ENCODE peak calls at places on chromosomes 3 and 15, in eight cellular contexts. One of them, this sample, is unnamed.

GRCh38 chr3:167109746-167110145 is 270.4 kb downstream of the ZBBX start:
- DNase-seq in effector memory CD8-positive, alpha-beta T cell: no peak
- DNase-seq in putamen: no peak
- DNase-seq in stimulated activated CD4-positive, alpha-beta T cell treated with anti-CD3 and anti-CD28 coated beads, TNF-alpha, amount 100 ng/mL, for 1 hour: no peak
- DNase-seq in NCI-H2081: no peak
- DNase-seq in adrenal gland: no peak
- DNase-seq in left cardiac atrium: no peak
- DNase-seq in cerebellum: no peak
- DNase-seq in this sample: no peak

GRCh38 chr3:51705276-51706020 is 1.4 kb upstream of the GRM2 start:
- DNase-seq in effector memory CD8-positive, alpha-beta T cell: no peak
- DNase-seq in putamen: no peak
- DNase-seq in stimulated activated CD4-positive, alpha-beta T cell treated with anti-CD3 and anti-CD28 coated beads, TNF-alpha, amount 100 ng/mL, for 1 hour: no peak
- DNase-seq in NCI-H2081: no peak
- DNase-seq in adrenal gland: no peak
- DNase-seq in left cardiac atrium: peak; percentile 12
- DNase-seq in cerebellum: no peak
- DNase-seq in this sample: no peak

GRCh38 chr3:8967553-8967952 is 4.3 kb upstream of the RAD18 start:
- DNase-seq in effector memory CD8-positive, alpha-beta T cell: no peak
- DNase-seq in putamen: no peak
- DNase-seq in stimulated activated CD4-positive, alpha-beta T cell treated with anti-CD3 and anti-CD28 coated beads, TNF-alpha, amount 100 ng/mL, for 1 hour: no peak
- DNase-seq in NCI-H2081: no peak
- DNase-seq in adrenal gland: no peak
- DNase-seq in left cardiac atrium: no peak
- DNase-seq in cerebellum: no peak
- DNase-seq in this sample: no peak

GRCh38 chr3:72428803-72429202 is 419.4 kb downstream of the SHQ1 start:
- DNase-seq in effector memory CD8-positive, alpha-beta T cell: no peak
- DNase-seq in putamen: no peak
- DNase-seq in stimulated activated CD4-positive, alpha-beta T cell treated with anti-CD3 and anti-CD28 coated beads, TNF-alpha, amount 100 ng/mL, for 1 hour: no peak
- DNase-seq in NCI-H2081: no peak
- DNase-seq in adrenal gland: no peak
- DNase-seq in left cardiac atrium: no peak
- DNase-seq in cerebellum: no peak
- DNase-seq in this sample: no peak

GRCh38 chr3:27632431-27633223 is 89.5 kb downstream of the EOMES start:
- DNase-seq in effector memory CD8-positive, alpha-beta T cell: peak; percentile 44
- DNase-seq in putamen: no peak
- DNase-seq in stimulated activated CD4-positive, alpha-beta T cell treated with anti-CD3 and anti-CD28 coated beads, TNF-alpha, amount 100 ng/mL, for 1 hour: no peak
- DNase-seq in NCI-H2081: peak; percentile 65
- DNase-seq in adrenal gland: peak; percentile 60
- DNase-seq in left cardiac atrium: peak; percentile 67
- DNase-seq in cerebellum: peak; percentile 12
- DNase-seq in this sample: peak; percentile 39

GRCh38 chr15:78050441-78050809 is 27.1 kb downstream of the TBC1D2B start:
- DNase-seq in effector memory CD8-positive, alpha-beta T cell: no peak
- DNase-seq in putamen: no peak
- DNase-seq in stimulated activated CD4-positive, alpha-beta T cell treated with anti-CD3 and anti-CD28 coated beads, TNF-alpha, amount 100 ng/mL, for 1 hour: no peak
- DNase-seq in NCI-H2081: no peak
- DNase-seq in adrenal gland: no peak
- DNase-seq in left cardiac atrium: no peak
- DNase-seq in cerebellum: no peak
- DNase-seq in this sample: no peak

GRCh38 chr15:70062321-70062956 is 35.3 kb downstream of the TLE3 start:
- DNase-seq in effector memory CD8-positive, alpha-beta T cell: no peak
- DNase-seq in putamen: peak; percentile 76
- DNase-seq in stimulated activated CD4-positive, alpha-beta T cell treated with anti-CD3 and anti-CD28 coated beads, TNF-alpha, amount 100 ng/mL, for 1 hour: no peak
- DNase-seq in NCI-H2081: peak; percentile 91
- DNase-seq in adrenal gland: peak; percentile 56
- DNase-seq in left cardiac atrium: peak; percentile 69
- DNase-seq in cerebellum: peak; percentile 31
- DNase-seq in this sample: peak; percentile 88

GRCh38 chr3:182078314-182078713 is 366.6 kb downstream of the SOX2 start:
- DNase-seq in effector memory CD8-positive, alpha-beta T cell: no peak
- DNase-seq in putamen: no peak
- DNase-seq in stimulated activated CD4-positive, alpha-beta T cell treated with anti-CD3 and anti-CD28 coated beads, TNF-alpha, amount 100 ng/mL, for 1 hour: no peak
- DNase-seq in NCI-H2081: no peak
- DNase-seq in adrenal gland: no peak
- DNase-seq in left cardiac atrium: no peak
- DNase-seq in cerebellum: no peak
- DNase-seq in this sample: no peak

GRCh38 chr15:61834076-61834697 is 226.1 kb downstream of the VPS13C start:
- DNase-seq in effector memory CD8-positive, alpha-beta T cell: peak; percentile 72
- DNase-seq in putamen: peak; percentile 76
- DNase-seq in stimulated activated CD4-positive, alpha-beta T cell treated with anti-CD3 and anti-CD28 coated beads, TNF-alpha, amount 100 ng/mL, for 1 hour: peak; percentile 35
- DNase-seq in NCI-H2081: peak; percentile 80
- DNase-seq in adrenal gland: peak; percentile 86
- DNase-seq in left cardiac atrium: peak; percentile 79
- DNase-seq in cerebellum: peak; percentile 65
- DNase-seq in this sample: peak; percentile 85

GRCh38 chr3:149621218-149622005 is 36.4 kb downstream of the WWTR1 start:
- DNase-seq in effector memory CD8-positive, alpha-beta T cell: no peak
- DNase-seq in putamen: no peak
- DNase-seq in stimulated activated CD4-positive, alpha-beta T cell treated with anti-CD3 and anti-CD28 coated beads, TNF-alpha, amount 100 ng/mL, for 1 hour: no peak
- DNase-seq in NCI-H2081: no peak
- DNase-seq in adrenal gland: no peak
- DNase-seq in left cardiac atrium: no peak
- DNase-seq in cerebellum: no peak
- DNase-seq in this sample: no peak

GRCh38 chr3:170999737-171000242 is 26.7 kb downstream of the SLC2A2 start:
- DNase-seq in effector memory CD8-positive, alpha-beta T cell: no peak
- DNase-seq in putamen: no peak
- DNase-seq in stimulated activated CD4-positive, alpha-beta T cell treated with anti-CD3 and anti-CD28 coated beads, TNF-alpha, amount 100 ng/mL, for 1 hour: no peak
- DNase-seq in NCI-H2081: no peak
- DNase-seq in adrenal gland: peak; percentile 74
- DNase-seq in left cardiac atrium: no peak
- DNase-seq in cerebellum: no peak
- DNase-seq in this sample: no peak

GRCh38 chr3:48662753-48663488 is at the start of gene CELSR3:
- DNase-seq in effector memory CD8-positive, alpha-beta T cell: peak; percentile 61
- DNase-seq in putamen: peak; percentile 88
- DNase-seq in stimulated activated CD4-positive, alpha-beta T cell treated with anti-CD3 and anti-CD28 coated beads, TNF-alpha, amount 100 ng/mL, for 1 hour: no peak
- DNase-seq in NCI-H2081: peak; percentile 83
- DNase-seq in adrenal gland: peak; percentile 87
- DNase-seq in left cardiac atrium: peak; percentile 79
- DNase-seq in cerebellum: peak; percentile 90
- DNase-seq in this sample: peak; percentile 73

GRCh38 chr3:66553714-66554113 is 52.9 kb upstream of the LRIG1 start:
- DNase-seq in effector memory CD8-positive, alpha-beta T cell: no peak
- DNase-seq in putamen: no peak
- DNase-seq in stimulated activated CD4-positive, alpha-beta T cell treated with anti-CD3 and anti-CD28 coated beads, TNF-alpha, amount 100 ng/mL, for 1 hour: no peak
- DNase-seq in NCI-H2081: no peak
- DNase-seq in adrenal gland: no peak
- DNase-seq in left cardiac atrium: no peak
- DNase-seq in cerebellum: no peak
- DNase-seq in this sample: no peak

GRCh38 chr3:106245400-106245799 is 376.6 kb upstream of the CBLB start:
- DNase-seq in effector memory CD8-positive, alpha-beta T cell: no peak
- DNase-seq in putamen: no peak
- DNase-seq in stimulated activated CD4-positive, alpha-beta T cell treated with anti-CD3 and anti-CD28 coated beads, TNF-alpha, amount 100 ng/mL, for 1 hour: no peak
- DNase-seq in NCI-H2081: no peak
- DNase-seq in adrenal gland: no peak
- DNase-seq in left cardiac atrium: no peak
- DNase-seq in cerebellum: no peak
- DNase-seq in this sample: no peak

GRCh38 chr3:49199244-49199899 is 28.0 kb downstream of the KLHDC8B start:
- DNase-seq in effector memory CD8-positive, alpha-beta T cell: no peak
- DNase-seq in putamen: peak; percentile 8
- DNase-seq in stimulated activated CD4-positive, alpha-beta T cell treated with anti-CD3 and anti-CD28 coated beads, TNF-alpha, amount 100 ng/mL, for 1 hour: no peak
- DNase-seq in NCI-H2081: no peak
- DNase-seq in adrenal gland: peak; percentile 96
- DNase-seq in left cardiac atrium: peak; percentile 98
- DNase-seq in cerebellum: peak; percentile 71
- DNase-seq in this sample: no peak

GRCh38 chr3:138842483-138843188 is 7.9 kb upstream of the PIK3CB start:
- DNase-seq in effector memory CD8-positive, alpha-beta T cell: no peak
- DNase-seq in putamen: no peak
- DNase-seq in stimulated activated CD4-positive, alpha-beta T cell treated with anti-CD3 and anti-CD28 coated beads, TNF-alpha, amount 100 ng/mL, for 1 hour: no peak
- DNase-seq in NCI-H2081: no peak
- DNase-seq in adrenal gland: no peak
- DNase-seq in left cardiac atrium: no peak
- DNase-seq in cerebellum: no peak
- DNase-seq in this sample: no peak

GRCh38 chr15:59335197-59335786 is 37.4 kb downstream of the MYO1E start:
- DNase-seq in effector memory CD8-positive, alpha-beta T cell: no peak
- DNase-seq in putamen: no peak
- DNase-seq in stimulated activated CD4-positive, alpha-beta T cell treated with anti-CD3 and anti-CD28 coated beads, TNF-alpha, amount 100 ng/mL, for 1 hour: no peak
- DNase-seq in NCI-H2081: no peak
- DNase-seq in adrenal gland: no peak
- DNase-seq in left cardiac atrium: no peak
- DNase-seq in cerebellum: no peak
- DNase-seq in this sample: no peak

GRCh38 chr15:64288577-64288976 is 67.4 kb downstream of the CSNK1G1 start:
- DNase-seq in effector memory CD8-positive, alpha-beta T cell: no peak
- DNase-seq in putamen: no peak
- DNase-seq in stimulated activated CD4-positive, alpha-beta T cell treated with anti-CD3 and anti-CD28 coated beads, TNF-alpha, amount 100 ng/mL, for 1 hour: no peak
- DNase-seq in NCI-H2081: no peak
- DNase-seq in adrenal gland: no peak
- DNase-seq in left cardiac atrium: no peak
- DNase-seq in cerebellum: no peak
- DNase-seq in this sample: no peak

GRCh38 chr3:69890691-69891090 is 108.8 kb upstream of the SAMMSON start:
- DNase-seq in effector memory CD8-positive, alpha-beta T cell: no peak
- DNase-seq in putamen: no peak
- DNase-seq in stimulated activated CD4-positive, alpha-beta T cell treated with anti-CD3 and anti-CD28 coated beads, TNF-alpha, amount 100 ng/mL, for 1 hour: no peak
- DNase-seq in NCI-H2081: no peak
- DNase-seq in adrenal gland: no peak
- DNase-seq in left cardiac atrium: no peak
- DNase-seq in cerebellum: no peak
- DNase-seq in this sample: no peak

GRCh38 chr3:153277029-153277428 is 115.0 kb downstream of the RAP2B start:
- DNase-seq in effector memory CD8-positive, alpha-beta T cell: no peak
- DNase-seq in putamen: no peak
- DNase-seq in stimulated activated CD4-positive, alpha-beta T cell treated with anti-CD3 and anti-CD28 coated beads, TNF-alpha, amount 100 ng/mL, for 1 hour: no peak
- DNase-seq in NCI-H2081: no peak
- DNase-seq in adrenal gland: no peak
- DNase-seq in left cardiac atrium: no peak
- DNase-seq in cerebellum: no peak
- DNase-seq in this sample: no peak

GRCh38 chr3:99108508-99108907 is 207.0 kb upstream of the DCBLD2 start:
- DNase-seq in effector memory CD8-positive, alpha-beta T cell: no peak
- DNase-seq in putamen: no peak
- DNase-seq in stimulated activated CD4-positive, alpha-beta T cell treated with anti-CD3 and anti-CD28 coated beads, TNF-alpha, amount 100 ng/mL, for 1 hour: no peak
- DNase-seq in NCI-H2081: no peak
- DNase-seq in adrenal gland: peak; percentile 15
- DNase-seq in left cardiac atrium: no peak
- DNase-seq in cerebellum: no peak
- DNase-seq in this sample: no peak

GRCh38 chr3:172268896-172269295 is 179.4 kb downstream of the GHSR start:
- DNase-seq in effector memory CD8-positive, alpha-beta T cell: no peak
- DNase-seq in putamen: no peak
- DNase-seq in stimulated activated CD4-positive, alpha-beta T cell treated with anti-CD3 and anti-CD28 coated beads, TNF-alpha, amount 100 ng/mL, for 1 hour: no peak
- DNase-seq in NCI-H2081: no peak
- DNase-seq in adrenal gland: no peak
- DNase-seq in left cardiac atrium: no peak
- DNase-seq in cerebellum: no peak
- DNase-seq in this sample: no peak

GRCh38 chr3:51436998-51437639 is 46.0 kb downstream of the RBM15B start:
- DNase-seq in effector memory CD8-positive, alpha-beta T cell: no peak
- DNase-seq in putamen: no peak
- DNase-seq in stimulated activated CD4-positive, alpha-beta T cell treated with anti-CD3 and anti-CD28 coated beads, TNF-alpha, amount 100 ng/mL, for 1 hour: no peak
- DNase-seq in NCI-H2081: no peak
- DNase-seq in adrenal gland: no peak
- DNase-seq in left cardiac atrium: no peak
- DNase-seq in cerebellum: no peak
- DNase-seq in this sample: no peak

GRCh38 chr3:133888739-133889340 is 6.8 kb downstream of the RAB6B start:
- DNase-seq in effector memory CD8-positive, alpha-beta T cell: no peak
- DNase-seq in putamen: no peak
- DNase-seq in stimulated activated CD4-positive, alpha-beta T cell treated with anti-CD3 and anti-CD28 coated beads, TNF-alpha, amount 100 ng/mL, for 1 hour: no peak
- DNase-seq in NCI-H2081: no peak
- DNase-seq in adrenal gland: no peak
- DNase-seq in left cardiac atrium: no peak
- DNase-seq in cerebellum: no peak
- DNase-seq in this sample: peak; percentile 14

GRCh38 chr3:141011511-141012262 is 39.5 kb upstream of the SPSB4 start:
- DNase-seq in effector memory CD8-positive, alpha-beta T cell: peak; percentile 70
- DNase-seq in putamen: peak; percentile 30
- DNase-seq in stimulated activated CD4-positive, alpha-beta T cell treated with anti-CD3 and anti-CD28 coated beads, TNF-alpha, amount 100 ng/mL, for 1 hour: peak; percentile 29
- DNase-seq in NCI-H2081: peak; percentile 78
- DNase-seq in adrenal gland: peak; percentile 83
- DNase-seq in left cardiac atrium: peak; percentile 85
- DNase-seq in cerebellum: peak; percentile 21
- DNase-seq in this sample: peak; percentile 84

GRCh38 chr15:70859322-70859908 is 5.5 kb upstream of the LARP6 start:
- DNase-seq in effector memory CD8-positive, alpha-beta T cell: no peak
- DNase-seq in putamen: no peak
- DNase-seq in stimulated activated CD4-positive, alpha-beta T cell treated with anti-CD3 and anti-CD28 coated beads, TNF-alpha, amount 100 ng/mL, for 1 hour: no peak
- DNase-seq in NCI-H2081: no peak
- DNase-seq in adrenal gland: no peak
- DNase-seq in left cardiac atrium: no peak
- DNase-seq in cerebellum: no peak
- DNase-seq in this sample: no peak

GRCh38 chr3:52120576-52121458 is 33.4 kb downstream of the POC1A start:
- DNase-seq in effector memory CD8-positive, alpha-beta T cell: no peak
- DNase-seq in putamen: no peak
- DNase-seq in stimulated activated CD4-positive, alpha-beta T cell treated with anti-CD3 and anti-CD28 coated beads, TNF-alpha, amount 100 ng/mL, for 1 hour: no peak
- DNase-seq in NCI-H2081: no peak
- DNase-seq in adrenal gland: no peak
- DNase-seq in left cardiac atrium: peak; percentile 13
- DNase-seq in cerebellum: no peak
- DNase-seq in this sample: no peak

GRCh38 chr3:194661374-194661773 is 10.6 kb downstream of the LSG1 start:
- DNase-seq in effector memory CD8-positive, alpha-beta T cell: no peak
- DNase-seq in putamen: no peak
- DNase-seq in stimulated activated CD4-positive, alpha-beta T cell treated with anti-CD3 and anti-CD28 coated beads, TNF-alpha, amount 100 ng/mL, for 1 hour: no peak
- DNase-seq in NCI-H2081: no peak
- DNase-seq in adrenal gland: peak; percentile 20
- DNase-seq in left cardiac atrium: no peak
- DNase-seq in cerebellum: no peak
- DNase-seq in this sample: peak; percentile 49

GRCh38 chr3:10968390-10968789 is 24.2 kb upstream of the SLC6A1 start:
- DNase-seq in effector memory CD8-positive, alpha-beta T cell: no peak
- DNase-seq in putamen: peak; percentile 63
- DNase-seq in stimulated activated CD4-positive, alpha-beta T cell treated with anti-CD3 and anti-CD28 coated beads, TNF-alpha, amount 100 ng/mL, for 1 hour: no peak
- DNase-seq in NCI-H2081: peak; percentile 48
- DNase-seq in adrenal gland: no peak
- DNase-seq in left cardiac atrium: no peak
- DNase-seq in cerebellum: no peak
- DNase-seq in this sample: no peak

GRCh38 chr15:100694381-100695012 is 92.1 kb downstream of the ASB7 start:
- DNase-seq in effector memory CD8-positive, alpha-beta T cell: no peak
- DNase-seq in putamen: no peak
- DNase-seq in stimulated activated CD4-positive, alpha-beta T cell treated with anti-CD3 and anti-CD28 coated beads, TNF-alpha, amount 100 ng/mL, for 1 hour: no peak
- DNase-seq in NCI-H2081: no peak
- DNase-seq in adrenal gland: peak; percentile 24
- DNase-seq in left cardiac atrium: no peak
- DNase-seq in cerebellum: no peak
- DNase-seq in this sample: peak; percentile 3

GRCh38 chr15:98525625-98526024 is 122.7 kb upstream of the IGF1R start:
- DNase-seq in effector memory CD8-positive, alpha-beta T cell: no peak
- DNase-seq in putamen: no peak
- DNase-seq in stimulated activated CD4-positive, alpha-beta T cell treated with anti-CD3 and anti-CD28 coated beads, TNF-alpha, amount 100 ng/mL, for 1 hour: no peak
- DNase-seq in NCI-H2081: no peak
- DNase-seq in adrenal gland: no peak
- DNase-seq in left cardiac atrium: no peak
- DNase-seq in cerebellum: no peak
- DNase-seq in this sample: peak; percentile 17

GRCh38 chr3:179179256-179179655 is 31.1 kb downstream of the PIK3CA start:
- DNase-seq in effector memory CD8-positive, alpha-beta T cell: no peak
- DNase-seq in putamen: no peak
- DNase-seq in stimulated activated CD4-positive, alpha-beta T cell treated with anti-CD3 and anti-CD28 coated beads, TNF-alpha, amount 100 ng/mL, for 1 hour: no peak
- DNase-seq in NCI-H2081: no peak
- DNase-seq in adrenal gland: no peak
- DNase-seq in left cardiac atrium: no peak
- DNase-seq in cerebellum: no peak
- DNase-seq in this sample: no peak

GRCh38 chr3:70982274-70982673 is 601.3 kb downstream of the FOXP1 start:
- DNase-seq in effector memory CD8-positive, alpha-beta T cell: no peak
- DNase-seq in putamen: no peak
- DNase-seq in stimulated activated CD4-positive, alpha-beta T cell treated with anti-CD3 and anti-CD28 coated beads, TNF-alpha, amount 100 ng/mL, for 1 hour: no peak
- DNase-seq in NCI-H2081: no peak
- DNase-seq in adrenal gland: no peak
- DNase-seq in left cardiac atrium: no peak
- DNase-seq in cerebellum: no peak
- DNase-seq in this sample: no peak

GRCh38 chr15:57010724-57011123 is 92.3 kb downstream of the TCF12 start:
- DNase-seq in effector memory CD8-positive, alpha-beta T cell: no peak
- DNase-seq in putamen: no peak
- DNase-seq in stimulated activated CD4-positive, alpha-beta T cell treated with anti-CD3 and anti-CD28 coated beads, TNF-alpha, amount 100 ng/mL, for 1 hour: no peak
- DNase-seq in NCI-H2081: no peak
- DNase-seq in adrenal gland: no peak
- DNase-seq in left cardiac atrium: no peak
- DNase-seq in cerebellum: no peak
- DNase-seq in this sample: no peak

This sample was measured in D341Med.